ENCODE peak calls at places on chromosomes 12 and 14, in six cellular contexts. L, P, B, F, Q and G are unnamed samples.

GRCh38 chr14:85824526-85824925 is 294.6 kb downstream of the FLRT2 start:
- DNase-seq in L (no peak), P (no peak), B (no peak), F (no peak), Q (no peak), G (no peak)

GRCh38 chr14:104149617-104150141 is 11.3 kb downstream of the KIF26A start:
- DNase-seq in L (no peak), P (no peak), B (peak), F (no peak), Q (no peak), G (no peak)

GRCh38 chr12:8499616-8500015 is 13.7 kb upstream of the CLEC4D start:
- DNase-seq in L (no peak), P (no peak), B (peak), F (no peak), Q (no peak), G (no peak)

GRCh38 chr14:96246535-96246839 is 9.5 kb upstream of the BDKRB1 start:
- DNase-seq in L (peak), P (no peak), B (no peak), F (peak), Q (no peak), G (no peak)

GRCh38 chr12:95548056-95548538 is 3.2 kb downstream of the USP44 start:
- DNase-seq in L (peak), P (peak), B (peak), F (no peak), Q (peak), G (peak)

GRCh38 chr12:3177778-3178435 is 100.7 kb downstream of the TSPAN9 start:
- DNase-seq in L (no peak), P (no peak), B (no peak), F (no peak), Q (no peak), G (no peak)

GRCh38 chr14:58665773-58666500 is 28.2 kb downstream of the DACT1 start:
- DNase-seq in L (no peak), P (no peak), B (no peak), F (no peak), Q (no peak), G (no peak)

GRCh38 chr14:40218282-40218941 is 786.2 kb upstream of the FBXO33 start:
- DNase-seq in L (no peak), P (no peak), B (no peak), F (peak), Q (no peak), G (no peak)

GRCh38 chr14:105902131-105902898 is 375.9 kb downstream of the TMEM121 start:
- DNase-seq in L (no peak), P (no peak), B (no peak), F (no peak), Q (no peak), G (no peak)

GRCh38 chr12:124949779-124950728 is 35.6 kb upstream of the UBC start:
- DNase-seq in L (no peak), P (no peak), B (no peak), F (no peak), Q (no peak), G (no peak)

GRCh38 chr12:91877022-91877421 is 268.6 kb downstream of the BTG1 start:
- DNase-seq in L (peak), P (peak), B (peak), F (peak), Q (peak), G (peak)

GRCh38 chr14:89616425-89617141 is 199.6 kb upstream of the FOXN3 start:
- DNase-seq in L (no peak), P (peak), B (peak), F (no peak), Q (peak), G (peak)